ENCODE peak calls at places on chromosome 3, in five cellular contexts. One of them, this sample, is unnamed.

GRCh38 chr3:49533786-49534519 is 20.3 kb upstream of the BSN start:
- DNase-seq in iris pigment epithelial cell: no peak
- DNase-seq in effector CD4-positive, alpha-beta T cell: no peak
- DNase-seq in RPMI8226: no peak
- DNase-seq in HEK293T: no peak
- DNase-seq in this sample: no peak

GRCh38 chr3:132378846-132379245 is 38.5 kb upstream of the DNAJC13 start:
- DNase-seq in HEK293T: no peak
- DNase-seq in iris pigment epithelial cell: no peak
- DNase-seq in effector CD4-positive, alpha-beta T cell: no peak
- DNase-seq in RPMI8226: no peak
- DNase-seq in this sample: no peak

GRCh38 chr3:42116466-42116865 is 25.3 kb downstream of the TRAK1 start:
- DNase-seq in iris pigment epithelial cell: no peak
- DNase-seq in RPMI8226: no peak
- DNase-seq in HEK293T: no peak
- DNase-seq in effector CD4-positive, alpha-beta T cell: no peak
- DNase-seq in this sample: no peak

GRCh38 chr3:55896155-55896554 is 409.0 kb upstream of the WNT5A start:
- DNase-seq in RPMI8226: no peak
- DNase-seq in iris pigment epithelial cell: no peak
- DNase-seq in effector CD4-positive, alpha-beta T cell: no peak
- DNase-seq in HEK293T: no peak
- DNase-seq in this sample: no peak

GRCh38 chr3:189040934-189041333 is 130.8 kb upstream of the TPRG1 start:
- DNase-seq in HEK293T: no peak
- DNase-seq in iris pigment epithelial cell: no peak
- DNase-seq in RPMI8226: no peak
- DNase-seq in effector CD4-positive, alpha-beta T cell: no peak
- DNase-seq in this sample: no peak

GRCh38 chr3:28651159-28651558 is 302.5 kb upstream of the AZI2 start:
- DNase-seq in RPMI8226: no peak
- DNase-seq in effector CD4-positive, alpha-beta T cell: no peak
- DNase-seq in HEK293T: no peak
- DNase-seq in iris pigment epithelial cell: peak; percentile 17
- DNase-seq in this sample: peak; percentile 13

GRCh38 chr3:38281895-38282686 is at the start of gene SLC22A14:
- DNase-seq in HEK293T: peak; percentile 31
- DNase-seq in iris pigment epithelial cell: no peak
- DNase-seq in RPMI8226: no peak
- DNase-seq in effector CD4-positive, alpha-beta T cell: no peak
- DNase-seq in this sample: no peak

GRCh38 chr3:48695113-48695753 is 9.5 kb upstream of the NCKIPSD start:
- DNase-seq in iris pigment epithelial cell: peak; percentile 82
- DNase-seq in RPMI8226: no peak
- DNase-seq in effector CD4-positive, alpha-beta T cell: no peak
- DNase-seq in HEK293T: no peak
- DNase-seq in this sample: peak; percentile 90

GRCh38 chr3:61685755-61686154 is 124.4 kb downstream of the PTPRG start:
- DNase-seq in effector CD4-positive, alpha-beta T cell: no peak
- DNase-seq in HEK293T: no peak
- DNase-seq in iris pigment epithelial cell: no peak
- DNase-seq in RPMI8226: no peak
- DNase-seq in this sample: no peak

GRCh38 chr3:36832406-36832805 is 68.1 kb upstream of the DCLK3 start:
- DNase-seq in effector CD4-positive, alpha-beta T cell: no peak
- DNase-seq in HEK293T: no peak
- DNase-seq in iris pigment epithelial cell: no peak
- DNase-seq in RPMI8226: no peak
- DNase-seq in this sample: no peak

GRCh38 chr3:73697020-73697419 is 72.3 kb upstream of the PDZRN3 start:
- DNase-seq in iris pigment epithelial cell: no peak
- DNase-seq in HEK293T: no peak
- DNase-seq in RPMI8226: no peak
- DNase-seq in effector CD4-positive, alpha-beta T cell: no peak
- DNase-seq in this sample: no peak

GRCh38 chr3:182180646-182181385 is 469.1 kb downstream of the SOX2 start:
- DNase-seq in effector CD4-positive, alpha-beta T cell: no peak
- DNase-seq in HEK293T: no peak
- DNase-seq in iris pigment epithelial cell: no peak
- DNase-seq in RPMI8226: no peak
- DNase-seq in this sample: no peak

GRCh38 chr3:169931747-169932520 is 20.6 kb downstream of the SAMD7 start:
- DNase-seq in HEK293T: no peak
- DNase-seq in iris pigment epithelial cell: no peak
- DNase-seq in RPMI8226: no peak
- DNase-seq in effector CD4-positive, alpha-beta T cell: no peak
- DNase-seq in this sample: no peak

GRCh38 chr3:11568503-11569155 is 75.1 kb downstream of the VGLL4 start:
- DNase-seq in HEK293T: no peak
- DNase-seq in effector CD4-positive, alpha-beta T cell: no peak
- DNase-seq in RPMI8226: no peak
- DNase-seq in iris pigment epithelial cell: peak; percentile 87
- DNase-seq in this sample: peak; percentile 89

GRCh38 chr3:188046561-188047213 is 107.3 kb upstream of the LPP start:
- DNase-seq in HEK293T: no peak
- DNase-seq in iris pigment epithelial cell: peak; percentile 44
- DNase-seq in RPMI8226: no peak
- DNase-seq in effector CD4-positive, alpha-beta T cell: no peak
- DNase-seq in this sample: peak; percentile 37

GRCh38 chr3:172315401-172316091 is 132.7 kb downstream of the GHSR start:
- DNase-seq in HEK293T: no peak
- DNase-seq in iris pigment epithelial cell: peak; percentile 84
- DNase-seq in effector CD4-positive, alpha-beta T cell: no peak
- DNase-seq in RPMI8226: no peak
- DNase-seq in this sample: peak; percentile 94

GRCh38 chr3:69806735-69807438 is 67.6 kb downstream of the MITF start:
- DNase-seq in iris pigment epithelial cell: peak; percentile 90
- DNase-seq in RPMI8226: no peak
- DNase-seq in HEK293T: no peak
- DNase-seq in effector CD4-positive, alpha-beta T cell: no peak
- DNase-seq in this sample: peak; percentile 81

GRCh38 chr3:195394700-195395099 is 48.1 kb downstream of the ACAP2 start:
- DNase-seq in RPMI8226: no peak
- DNase-seq in HEK293T: peak; percentile 6
- DNase-seq in effector CD4-positive, alpha-beta T cell: no peak
- DNase-seq in iris pigment epithelial cell: peak; percentile 66
- DNase-seq in this sample: no peak

GRCh38 chr3:113555138-113555537 is 22.8 kb downstream of the SIDT1 start:
- DNase-seq in iris pigment epithelial cell: no peak
- DNase-seq in HEK293T: no peak
- DNase-seq in effector CD4-positive, alpha-beta T cell: no peak
- DNase-seq in RPMI8226: no peak
- DNase-seq in this sample: no peak

GRCh38 chr3:54863366-54863765 is 64.5 kb downstream of the LRTM1 start:
- DNase-seq in RPMI8226: no peak
- DNase-seq in iris pigment epithelial cell: peak; percentile 38
- DNase-seq in effector CD4-positive, alpha-beta T cell: no peak
- DNase-seq in HEK293T: no peak
- DNase-seq in this sample: peak; percentile 72

GRCh38 chr3:162487138-162487537 is 990.5 kb downstream of the OTOL1 start:
- DNase-seq in HEK293T: no peak
- DNase-seq in RPMI8226: no peak
- DNase-seq in effector CD4-positive, alpha-beta T cell: no peak
- DNase-seq in iris pigment epithelial cell: peak; percentile 40
- DNase-seq in this sample: peak; percentile 44

GRCh38 chr3:156751461-156752025 is 74.6 kb upstream of the LEKR1 start:
- DNase-seq in HEK293T: peak; percentile 13
- DNase-seq in iris pigment epithelial cell: peak; percentile 82
- DNase-seq in effector CD4-positive, alpha-beta T cell: no peak
- DNase-seq in RPMI8226: no peak
- DNase-seq in this sample: peak; percentile 76

GRCh38 chr3:79424811-79425210 is 343.0 kb downstream of the ROBO1 start:
- DNase-seq in effector CD4-positive, alpha-beta T cell: no peak
- DNase-seq in HEK293T: no peak
- DNase-seq in RPMI8226: no peak
- DNase-seq in iris pigment epithelial cell: no peak
- DNase-seq in this sample: no peak

GRCh38 chr3:189309400-189309975 is 137.7 kb downstream of the TPRG1 start:
- DNase-seq in iris pigment epithelial cell: no peak
- DNase-seq in effector CD4-positive, alpha-beta T cell: no peak
- DNase-seq in RPMI8226: no peak
- DNase-seq in HEK293T: no peak
- DNase-seq in this sample: no peak

GRCh38 chr3:18868911-18869689 is 279.2 kb upstream of the KCNH8 start:
- DNase-seq in HEK293T: no peak
- DNase-seq in RPMI8226: no peak
- DNase-seq in iris pigment epithelial cell: no peak
- DNase-seq in effector CD4-positive, alpha-beta T cell: no peak
- DNase-seq in this sample: no peak

This sample was measured in amniotic epithelial cell.